ENCODE peak calls at places on chromosome 1, in five cellular contexts. W is activated T-helper 1 cell treated with anti-CD3 and anti-CD28 coated beads, Interleukin-2, amount 50 U/mL, for 16 hours; V is germinal center; C is NCI-H1694; L is activated CD4-positive, alpha-beta T cell treated with anti-CD3 and anti-CD28 coated beads, Interleukin-2, amount 50 U/mL, for 48 hours. X is an unnamed sample.

GRCh38 chr1:245654460-245655050 is 499.8 kb downstream of the KIF26B start:
- DNase-seq in C (no peak), V (no peak), W (no peak), L (no peak), X (no peak)

GRCh38 chr1:89087241-89087640 is 22.2 kb upstream of the GBP1 start:
- DNase-seq in C (no peak), V (no peak), W (no peak), L (no peak), X (no peak)

GRCh38 chr1:54927475-54928240 is 40.7 kb upstream of the DHCR24 start:
- DNase-seq in V (no peak), W (no peak), C (no peak), L (no peak), X (peak)

GRCh38 chr1:222867316-222867715 is 52.5 kb downstream of the DISP1 start:
- DNase-seq in C (no peak), W (no peak), V (no peak), L (no peak), X (no peak)

GRCh38 chr1:161198877-161199431 is at the start of gene ADAMTS4:
- DNase-seq in C (peak), V (no peak), L (no peak), W (no peak), X (no peak)

GRCh38 chr1:51740652-51741051 is 123.8 kb downstream of the OSBPL9 start:
- DNase-seq in L (no peak), W (no peak), V (no peak), C (no peak), X (no peak)

GRCh38 chr1:217747156-217747769 is 116.1 kb downstream of the SPATA17 start:
- DNase-seq in V (peak), L (no peak), C (peak), W (no peak), X (no peak)

GRCh38 chr1:154857441-154858215 is 12.5 kb downstream of the KCNN3 start:
- DNase-seq in V (no peak), L (peak), W (no peak), C (no peak), X (no peak)

GRCh38 chr1:43056981-43057391 is 98.3 kb upstream of the SLC2A1 start:
- DNase-seq in W (no peak), L (no peak), C (no peak), V (no peak), X (no peak)

GRCh38 chr1:228860911-228861829 is 125.9 kb downstream of the RHOU start:
- DNase-seq in V (no peak), L (peak), W (no peak), C (no peak), X (no peak)

GRCh38 chr1:197465528-197466205 is 197.6 kb downstream of the CRB1 start:
- DNase-seq in L (no peak), W (no peak), V (no peak), C (no peak), X (no peak)

GRCh38 chr1:163673756-163674155 is 352.0 kb downstream of the NUF2 start:
- DNase-seq in V (no peak), C (no peak), W (no peak), L (no peak), X (no peak)

GRCh38 chr1:166944186-166944967 is 31.0 kb downstream of the ILDR2 start:
- DNase-seq in C (no peak), W (no peak), V (no peak), L (no peak), X (no peak)

GRCh38 chr1:184658033-184658432 is 96.6 kb downstream of the EDEM3 start:
- DNase-seq in W (no peak), L (no peak), V (no peak), C (no peak), X (no peak)

GRCh38 chr1:238063454-238063853 is 172.7 kb upstream of the ZP4 start:
- DNase-seq in C (peak), L (no peak), W (no peak), V (no peak), X (no peak)

GRCh38 chr1:65440322-65440864 is 19.9 kb downstream of the LEPR start:
- DNase-seq in W (no peak), L (no peak), C (no peak), V (no peak), X (no peak)

GRCh38 chr1:80244366-80244765 is 1237.8 kb upstream of the ADGRL4 start:
- DNase-seq in V (no peak), L (no peak), C (no peak), W (no peak), X (no peak)

GRCh38 chr1:75265792-75266191 is 131.6 kb downstream of the LHX8 start:
- DNase-seq in V (peak), W (no peak), L (no peak), C (peak), X (peak)

GRCh38 chr1:64196074-64196869 is 7.2 kb upstream of the UBE2U start:
- DNase-seq in V (no peak), C (no peak), W (no peak), L (no peak), X (no peak)

GRCh38 chr1:199687321-199687720 is 340.2 kb upstream of the NR5A2 start:
- DNase-seq in L (no peak), C (no peak), V (no peak), W (no peak), X (no peak)

GRCh38 chr1:235473808-235474207 is 30.4 kb downstream of the B3GALNT2 start:
- DNase-seq in V (no peak), W (no peak), L (no peak), C (no peak), X (no peak)